ENCODE peak calls at places on chromosomes 5 and 9, in ten cellular contexts. L is uterus, H is fibroblast of the aortic adventitia, Q is PC-9, A is GM12865, Y is H1, X is mammary epithelial cell, B is foreskin fibroblast, K is coronary artery, W is NB4. T is an unnamed sample.

GRCh38 chr9:7403839-7404238 is 395.7 kb downstream of the DMAC1 start:
- DNase-seq in L (no peak), H (no peak), Q (no peak), A (no peak), Y (no peak), X (no peak), B (no peak), K (no peak), W (no peak), T (no peak)

GRCh38 chr9:136089697-136090045 is 5.4 kb downstream of the NACC2 start:
- DNase-seq in L (no peak), H (peak), Q (no peak), A (peak), Y (no peak), X (no peak), B (peak), K (no peak), W (peak), T (no peak)

GRCh38 chr9:108586451-108586850 is 269.3 kb downstream of the ACTL7B start:
- DNase-seq in L (no peak), H (no peak), Q (no peak), A (no peak), Y (no peak), X (peak), B (peak), K (no peak), W (peak), T (no peak)

GRCh38 chr5:53008751-53009150 is 19.6 kb downstream of the ITGA2 start:
- DNase-seq in L (no peak), H (no peak), Q (no peak), A (peak), Y (no peak), X (peak), B (peak), K (no peak), W (peak), T (no peak)

GRCh38 chr5:78320461-78320860 is 26.0 kb upstream of the AP3B1 start:
- DNase-seq in L (no peak), H (peak), Q (no peak), A (peak), Y (no peak), X (peak), B (peak), K (no peak), W (peak), T (peak)

GRCh38 chr5:165630211-165630866 is 2124.9 kb downstream of the MAT2B start:
- DNase-seq in L (no peak), H (peak), Q (peak), A (peak), Y (peak), X (peak), B (peak), K (no peak), W (peak), T (peak)

GRCh38 chr9:85215416-85215815 is 526.3 kb downstream of the AGTPBP1 start:
- DNase-seq in L (no peak), H (no peak), Q (no peak), A (no peak), Y (no peak), X (no peak), B (no peak), K (no peak), W (no peak), T (no peak)

GRCh38 chr5:57745029-57745428 is 262.4 kb upstream of the ACTBL2 start:
- DNase-seq in L (no peak), H (no peak), Q (no peak), A (no peak), Y (no peak), X (no peak), B (no peak), K (no peak), W (no peak), T (no peak)

GRCh38 chr9:77743381-77743780 is 95.3 kb upstream of the GNA14 start:
- DNase-seq in L (no peak), H (peak), Q (no peak), A (no peak), Y (no peak), X (no peak), B (peak), K (no peak), W (no peak), T (no peak)

GRCh38 chr5:43515678-43516048 is 715 bp upstream of the C5orf34 start:
- DNase-seq in L (no peak), H (no peak), Q (no peak), A (peak), Y (no peak), X (no peak), B (no peak), K (no peak), W (peak), T (no peak)

GRCh38 chr9:93984860-93985259 is 29.7 kb upstream of the BARX1 start:
- DNase-seq in L (no peak), H (no peak), Q (no peak), A (no peak), Y (no peak), X (no peak), B (no peak), K (no peak), W (no peak), T (no peak)

GRCh38 chr9:22136446-22137140 is 127.5 kb upstream of the CDKN2B start:
- DNase-seq in L (no peak), H (peak), Q (no peak), A (no peak), Y (no peak), X (peak), B (peak), K (no peak), W (no peak), T (no peak)

GRCh38 chr5:41637869-41638268 is 127.5 kb upstream of the PLCXD3 start:
- DNase-seq in L (no peak), H (no peak), Q (no peak), A (peak), Y (no peak), X (no peak), B (peak), K (no peak), W (peak), T (no peak)

GRCh38 chr9:5361326-5362005 is 21.8 kb upstream of the RLN1 start:
- DNase-seq in L (no peak), H (peak), Q (no peak), A (no peak), Y (no peak), X (no peak), B (no peak), K (no peak), W (no peak), T (no peak)

GRCh38 chr5:92163906-92164305 is 780.8 kb upstream of the ARRDC3 start:
- DNase-seq in L (no peak), H (no peak), Q (no peak), A (no peak), Y (no peak), X (no peak), B (no peak), K (no peak), W (no peak), T (no peak)

GRCh38 chr5:50667079-50667652 is 729 bp downstream of the PARP8 start:
- DNase-seq in L (peak), H (peak), Q (peak), A (peak), Y (no peak), X (peak), B (peak), K (peak), W (peak), T (peak)

GRCh38 chr9:32300373-32300772 is 84.1 kb upstream of the ACO1 start:
- DNase-seq in L (no peak), H (no peak), Q (no peak), A (no peak), Y (no peak), X (no peak), B (no peak), K (no peak), W (no peak), T (no peak)

GRCh38 chr9:128654481-128654880 is 2.2 kb downstream of the DYNC2I2 start:
- DNase-seq in L (no peak), H (no peak), Q (no peak), A (no peak), Y (no peak), X (no peak), B (no peak), K (no peak), W (no peak), T (no peak)

GRCh38 chr9:3863686-3864085 is 337.9 kb upstream of the RFX3 start:
- DNase-seq in L (no peak), H (peak), Q (no peak), A (no peak), Y (no peak), X (no peak), B (peak), K (no peak), W (no peak), T (no peak)

GRCh38 chr5:41721521-41721920 is 148.7 kb downstream of the OXCT1 start:
- DNase-seq in L (no peak), H (peak), Q (no peak), A (no peak), Y (no peak), X (no peak), B (peak), K (no peak), W (no peak), T (no peak)

GRCh38 chr9:35566417-35566816 is 38.6 kb upstream of the TESK1 start:
- DNase-seq in L (no peak), H (peak), Q (no peak), A (no peak), Y (no peak), X (no peak), B (peak), K (peak), W (no peak), T (no peak)
- TF ChIP-seq CTCF in L (no peak), H (peak), Q (no peak), A (no peak), Y (no peak), X (peak), B (no peak), K (no peak), W (peak), T (no peak)

DNA sequence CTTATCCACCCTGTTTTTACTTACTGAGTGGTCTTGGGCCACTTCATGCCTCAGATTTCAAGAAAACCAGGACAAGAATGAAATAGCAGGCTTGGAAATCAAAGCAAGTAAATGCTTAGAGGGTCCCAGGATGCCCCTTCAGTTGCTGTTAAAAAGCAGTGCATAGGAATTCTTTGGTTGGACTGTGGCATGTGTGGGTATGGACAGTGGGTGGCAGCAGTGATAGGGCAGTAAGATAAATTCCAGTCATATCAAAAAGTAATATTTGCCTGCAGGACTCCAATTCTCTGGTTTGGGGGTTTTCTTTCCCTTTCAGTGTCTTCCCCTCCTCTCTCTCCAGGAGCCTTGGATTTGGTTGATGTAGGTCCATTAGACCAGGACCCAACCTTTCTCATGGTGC is 306.7 kb upstream of the CLINT1 start:
- DNase-seq in L (no peak), H (no peak), Q (no peak), A (no peak), Y (no peak), X (no peak), B (no peak), K (no peak), W (peak), T (no peak)
- TF ChIP-seq CTCF in L (no peak), H (peak), Q (no peak), A (no peak), Y (no peak), X (peak), B (no peak), K (no peak), W (peak), T (no peak)

DNA sequence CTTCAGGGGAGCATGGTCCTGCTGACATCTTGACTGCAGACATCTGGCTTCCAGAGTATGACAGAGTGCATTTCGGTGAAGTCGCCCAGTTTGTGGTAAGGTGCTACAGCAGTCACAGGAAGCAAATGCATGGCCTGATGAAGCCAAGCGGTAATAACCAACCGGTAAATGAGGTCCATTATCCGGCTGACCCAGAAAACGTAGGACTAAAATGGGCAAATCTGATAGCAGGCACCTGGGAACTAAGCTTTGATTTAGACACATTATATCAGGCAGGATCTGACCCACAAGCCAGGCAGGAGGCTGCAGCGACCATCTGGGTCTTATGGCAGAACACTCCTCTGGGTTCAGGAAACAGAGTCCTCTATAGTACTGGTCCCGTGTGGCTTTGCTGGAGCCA is 454.6 kb downstream of the GADD45G start:
- DNase-seq in L (no peak), H (no peak), Q (no peak), A (no peak), Y (no peak), X (no peak), B (no peak), K (no peak), W (no peak), T (no peak)
- TF ChIP-seq CTCF in L (no peak), H (no peak), Q (no peak), A (no peak), Y (no peak), X (no peak), B (no peak), K (no peak), W (no peak), T (no peak)

GRCh38 chr5:173099461-173099860 is 43.3 kb downstream of the CREBRF start:
- DNase-seq in L (no peak), H (no peak), Q (no peak), A (no peak), Y (no peak), X (no peak), B (no peak), K (no peak), W (no peak), T (no peak)

GRCh38 chr5:173101245-173101644 is 43.1 kb upstream of the BNIP1 start:
- DNase-seq in L (no peak), H (no peak), Q (no peak), A (no peak), Y (no peak), X (no peak), B (no peak), K (no peak), W (no peak), T (no peak)

GRCh38 chr5:173103411-173103810 is 40.9 kb upstream of the BNIP1 start:
- DNase-seq in L (no peak), H (no peak), Q (no peak), A (no peak), Y (no peak), X (no peak), B (no peak), K (no peak), W (no peak), T (no peak)

GRCh38 chr5:173094012-173094661 is 38.0 kb downstream of the CREBRF start:
- DNase-seq in L (no peak), H (peak), Q (no peak), A (no peak), Y (no peak), X (peak), B (peak), K (no peak), W (no peak), T (no peak)

GRCh38 chr5:173098787-173099186 is 42.6 kb downstream of the CREBRF start:
- DNase-seq in L (no peak), H (no peak), Q (no peak), A (no peak), Y (no peak), X (no peak), B (no peak), K (no peak), W (no peak), T (no peak)
- TF ChIP-seq CTCF in L (no peak), H (no peak), Q (no peak), A (no peak), Y (no peak), X (no peak), B (no peak), K (no peak), W (no peak), T (no peak)

DNA sequence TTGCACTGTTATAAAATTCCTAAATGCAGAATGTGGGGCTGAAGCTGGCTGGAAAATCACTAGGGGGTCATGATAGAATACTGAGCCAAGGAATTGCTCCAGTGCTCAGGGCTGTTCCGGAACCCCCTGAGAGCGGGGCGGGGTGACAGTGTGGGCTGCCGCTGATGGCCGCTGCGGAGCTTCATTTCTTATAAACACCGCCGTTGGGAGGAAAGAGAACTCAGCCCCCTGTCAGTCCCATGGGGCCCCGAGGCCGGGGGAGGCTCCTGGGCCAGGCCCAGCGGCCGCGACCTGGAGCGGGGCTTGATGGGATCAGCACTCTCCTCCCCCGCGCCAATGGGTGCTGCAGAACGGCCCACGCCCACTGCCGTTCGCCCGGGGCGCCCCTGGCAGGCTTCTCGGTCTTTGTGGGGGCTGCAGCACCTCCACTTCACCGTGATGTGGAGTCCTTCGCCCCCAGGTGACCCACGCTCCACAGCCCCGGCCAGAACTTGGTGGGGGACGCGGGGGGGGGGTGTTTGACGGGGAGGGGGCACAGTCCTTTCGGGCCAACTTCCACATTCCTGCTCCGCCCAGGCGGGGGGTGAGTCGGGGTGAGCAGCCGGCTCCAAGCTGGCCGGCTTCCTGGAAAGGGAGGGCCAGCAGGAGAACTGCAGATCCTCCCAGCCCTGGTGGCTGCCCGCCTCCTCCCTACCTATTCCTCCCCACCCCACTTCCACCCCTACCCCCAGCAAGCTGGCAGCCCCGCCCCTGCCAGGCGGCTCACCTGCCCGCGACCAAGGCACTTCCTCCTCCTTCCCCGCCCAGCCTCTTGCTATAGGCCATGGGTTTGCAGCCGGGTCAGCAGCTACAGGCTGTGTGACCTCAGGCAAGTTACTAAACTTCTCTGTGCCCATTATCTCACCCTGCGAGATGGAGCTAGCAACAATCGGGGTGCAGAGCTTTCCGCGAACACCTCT is 5.4 kb upstream of the IRF1 start:
- DNase-seq in L (peak), H (peak), Q (peak), A (peak), Y (peak), X (peak), B (peak), K (peak), W (peak), T (peak)
- TF ChIP-seq CTCF in L (peak), H (no peak), Q (no peak), A (no peak), Y (no peak), X (no peak), B (no peak), K (no peak), W (no peak), T (no peak)

DNA sequence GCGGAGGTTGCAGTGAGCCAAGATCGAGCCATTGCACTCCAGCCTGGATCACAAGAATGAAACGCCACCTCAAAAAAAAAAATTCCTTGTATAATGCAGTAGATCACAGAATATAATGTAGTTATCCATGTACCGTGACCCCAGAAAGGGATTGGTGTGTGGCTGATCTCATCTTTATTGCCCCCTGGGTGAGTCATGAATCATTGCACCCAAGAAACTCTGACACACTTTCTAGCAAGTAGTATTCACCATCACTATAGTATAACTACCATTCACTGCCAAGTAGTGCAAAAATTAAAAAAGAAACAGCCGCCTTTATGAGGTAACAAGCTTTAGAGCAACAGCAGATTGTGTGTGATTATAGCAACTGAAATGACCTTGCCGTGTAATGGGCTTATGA is 23.7 kb upstream of the ANKH start:
- DNase-seq in L (no peak), H (no peak), Q (no peak), A (no peak), Y (no peak), X (no peak), B (peak), K (no peak), W (peak), T (no peak)
- TF ChIP-seq CTCF in L (no peak), H (no peak), Q (no peak), A (no peak), Y (no peak), X (no peak), B (no peak), K (no peak), W (no peak), T (no peak)

GRCh38 chr5:31251032-31251431 is 57.5 kb downstream of the CDH6 start:
- DNase-seq in L (no peak), H (no peak), Q (no peak), A (no peak), Y (no peak), X (no peak), B (no peak), K (no peak), W (peak), T (no peak)
- TF ChIP-seq CTCF in L (no peak), H (no peak), Q (no peak), A (no peak), Y (no peak), X (no peak), B (no peak), K (no peak), W (peak), T (no peak)

GRCh38 chr9:133508046-133508445 is 16.7 kb downstream of the MYMK start:
- DNase-seq in L (no peak), H (no peak), Q (no peak), A (no peak), Y (no peak), X (no peak), B (no peak), K (no peak), W (no peak), T (no peak)

GRCh38 chr9:133511607-133512006 is 13.2 kb downstream of the MYMK start:
- DNase-seq in L (no peak), H (no peak), Q (no peak), A (no peak), Y (no peak), X (no peak), B (no peak), K (no peak), W (no peak), T (no peak)

GRCh38 chr9:133510926-133511505 is 13.7 kb downstream of the MYMK start:
- DNase-seq in L (no peak), H (no peak), Q (no peak), A (no peak), Y (no peak), X (no peak), B (no peak), K (no peak), W (no peak), T (no peak)

GRCh38 chr9:133507246-133507965 is 17.4 kb downstream of the MYMK start:
- DNase-seq in L (no peak), H (no peak), Q (no peak), A (no peak), Y (no peak), X (no peak), B (no peak), K (no peak), W (no peak), T (no peak)

DNA sequence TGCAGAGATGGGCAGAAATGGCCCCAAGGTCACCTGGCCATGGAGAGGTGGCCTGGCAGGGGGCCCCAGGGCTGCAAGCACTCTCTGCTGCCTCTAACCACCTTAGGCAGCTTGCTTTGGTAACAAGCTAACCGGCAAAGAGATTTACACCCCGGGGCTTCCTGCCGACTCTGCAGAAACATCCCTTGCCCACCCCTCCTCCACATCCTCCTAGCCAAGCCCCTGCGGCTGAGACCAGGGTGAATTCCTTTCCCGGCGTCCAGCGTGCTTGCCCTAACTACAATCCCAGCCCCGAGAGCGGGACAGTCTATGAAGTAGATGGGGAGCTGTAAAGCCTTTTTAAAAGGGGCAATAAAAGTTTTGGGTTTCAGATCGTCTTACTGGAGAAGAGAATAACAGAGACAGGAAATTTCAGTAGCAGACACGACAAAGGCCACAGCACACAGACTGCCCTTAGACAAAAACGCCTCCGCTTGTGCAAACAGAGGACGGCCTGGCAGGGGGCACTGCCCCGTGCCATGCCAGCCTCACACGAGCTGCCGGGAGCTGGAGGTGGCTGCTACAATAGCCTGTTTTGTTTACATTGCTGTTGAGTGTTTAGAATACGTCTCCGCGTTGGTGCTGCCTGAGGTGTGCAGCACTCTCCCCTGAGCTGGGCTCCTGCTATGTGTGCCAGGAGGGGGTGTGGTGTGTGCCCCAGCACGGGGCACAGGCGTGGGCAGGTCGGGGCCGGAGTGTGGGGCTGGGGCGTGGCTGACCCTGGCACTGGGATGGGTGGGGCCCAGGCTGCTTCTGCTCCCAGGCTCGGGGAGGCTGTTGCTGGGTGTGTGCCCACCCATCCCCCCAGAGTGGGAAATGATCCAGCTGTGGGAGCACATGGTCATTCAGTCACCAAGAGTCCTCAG is 15.3 kb downstream of the MYMK start:
- DNase-seq in L (no peak), H (no peak), Q (peak), A (no peak), Y (no peak), X (no peak), B (no peak), K (no peak), W (no peak), T (peak)
- TF ChIP-seq CTCF in L (no peak), H (no peak), Q (no peak), A (no peak), Y (no peak), X (no peak), B (no peak), K (no peak), W (no peak), T (no peak)